ENCODE peak calls at places on chromosome 19, in eight cellular contexts. One of them, this sample, is unnamed.

GRCh38 chr19:6450166-6450565 is 9.4 kb downstream of the SLC25A23 start:
- DNase-seq in A549: no peak
- DNase-seq in kidney: no peak
- DNase-seq in PC-9: no peak
- DNase-seq in upper lobe of right lung: no peak
- DNase-seq in CD4-positive, alpha-beta T cell: no peak
- DNase-seq in esophagus squamous epithelium: no peak
- DNase-seq in MM.1S: no peak
- DNase-seq in this sample: no peak

GRCh38 chr19:6753178-6754031 is 13.8 kb downstream of the SH2D3A start:
- DNase-seq in CD4-positive, alpha-beta T cell: peak; percentile 77
- DNase-seq in A549: peak; percentile 58
- DNase-seq in kidney: peak; percentile 95
- DNase-seq in MM.1S: no peak
- DNase-seq in PC-9: peak; percentile 37
- DNase-seq in upper lobe of right lung: peak; percentile 91
- DNase-seq in esophagus squamous epithelium: peak; percentile 41
- DNase-seq in this sample: peak; percentile 72

GRCh38 chr19:412356-413355 is 3.7 kb upstream of the C2CD4C start:
- DNase-seq in esophagus squamous epithelium: no peak
- DNase-seq in PC-9: no peak
- DNase-seq in CD4-positive, alpha-beta T cell: peak; percentile 19
- DNase-seq in MM.1S: no peak
- DNase-seq in upper lobe of right lung: peak; percentile 59
- DNase-seq in kidney: no peak
- DNase-seq in A549: no peak
- DNase-seq in this sample: no peak

GRCh38 chr19:34431681-34432402 is 3.7 kb downstream of the UBA2 start:
- DNase-seq in CD4-positive, alpha-beta T cell: no peak
- DNase-seq in MM.1S: no peak
- DNase-seq in esophagus squamous epithelium: no peak
- DNase-seq in A549: no peak
- DNase-seq in PC-9: no peak
- DNase-seq in kidney: no peak
- DNase-seq in upper lobe of right lung: no peak
- DNase-seq in this sample: no peak

GRCh38 chr19:14632286-14632685 is 42.4 kb downstream of the ADGRE3 start:
- DNase-seq in upper lobe of right lung: no peak
- DNase-seq in esophagus squamous epithelium: no peak
- DNase-seq in kidney: no peak
- DNase-seq in PC-9: no peak
- DNase-seq in A549: peak; percentile 19
- DNase-seq in MM.1S: no peak
- DNase-seq in CD4-positive, alpha-beta T cell: no peak
- DNase-seq in this sample: no peak

GRCh38 chr19:53980553-53981407 is 10.7 kb upstream of the CACNG6 start:
- DNase-seq in PC-9: peak; percentile 94
- DNase-seq in esophagus squamous epithelium: no peak
- DNase-seq in MM.1S: no peak
- DNase-seq in upper lobe of right lung: no peak
- DNase-seq in CD4-positive, alpha-beta T cell: no peak
- DNase-seq in A549: peak; percentile 96
- DNase-seq in kidney: no peak
- DNase-seq in this sample: no peak

GRCh38 chr19:19064811-19065745 is 1.3 kb downstream of the SLC25A42 start:
- DNase-seq in upper lobe of right lung: no peak
- DNase-seq in A549: no peak
- DNase-seq in PC-9: no peak
- DNase-seq in CD4-positive, alpha-beta T cell: no peak
- DNase-seq in kidney: no peak
- DNase-seq in esophagus squamous epithelium: no peak
- DNase-seq in MM.1S: peak; percentile 49
- DNase-seq in this sample: no peak

GRCh38 chr19:49933643-49934042 is 4.3 kb upstream of the NUP62 start:
- DNase-seq in A549: no peak
- DNase-seq in kidney: no peak
- DNase-seq in MM.1S: no peak
- DNase-seq in PC-9: no peak
- DNase-seq in upper lobe of right lung: no peak
- DNase-seq in esophagus squamous epithelium: no peak
- DNase-seq in CD4-positive, alpha-beta T cell: no peak
- DNase-seq in this sample: no peak

GRCh38 chr19:18763674-18764590 is 27.2 kb downstream of the COMP start:
- DNase-seq in esophagus squamous epithelium: no peak
- DNase-seq in CD4-positive, alpha-beta T cell: no peak
- DNase-seq in upper lobe of right lung: peak; percentile 81
- DNase-seq in PC-9: peak; percentile 85
- DNase-seq in A549: no peak
- DNase-seq in kidney: peak; percentile 92
- DNase-seq in MM.1S: no peak
- DNase-seq in this sample: no peak

GRCh38 chr19:51070334-51070886 is 5.5 kb upstream of the KLK13 start:
- DNase-seq in A549: no peak
- DNase-seq in esophagus squamous epithelium: no peak
- DNase-seq in MM.1S: no peak
- DNase-seq in CD4-positive, alpha-beta T cell: no peak
- DNase-seq in kidney: no peak
- DNase-seq in upper lobe of right lung: no peak
- DNase-seq in PC-9: no peak
- DNase-seq in this sample: no peak

GRCh38 chr19:47157455-47158321 is 27.1 kb downstream of the SAE1 start:
- DNase-seq in kidney: no peak
- DNase-seq in CD4-positive, alpha-beta T cell: peak; percentile 40
- DNase-seq in MM.1S: peak; percentile 55
- DNase-seq in upper lobe of right lung: no peak
- DNase-seq in A549: no peak
- DNase-seq in esophagus squamous epithelium: no peak
- DNase-seq in PC-9: peak; percentile 59
- DNase-seq in this sample: no peak

GRCh38 chr19:4352701-4353121 is 9.3 kb downstream of the MPND start:
- DNase-seq in MM.1S: peak; percentile 41
- DNase-seq in PC-9: peak; percentile 49
- DNase-seq in kidney: peak; percentile 75
- DNase-seq in upper lobe of right lung: no peak
- DNase-seq in CD4-positive, alpha-beta T cell: peak; percentile 64
- DNase-seq in esophagus squamous epithelium: no peak
- DNase-seq in A549: peak; percentile 51
- DNase-seq in this sample: no peak

GRCh38 chr19:2012941-2013682 is 2.4 kb downstream of the BTBD2 start:
- DNase-seq in CD4-positive, alpha-beta T cell: no peak
- DNase-seq in A549: no peak
- DNase-seq in upper lobe of right lung: no peak
- DNase-seq in esophagus squamous epithelium: no peak
- DNase-seq in PC-9: no peak
- DNase-seq in kidney: no peak
- DNase-seq in MM.1S: no peak
- DNase-seq in this sample: no peak

GRCh38 chr19:5809053-5809452 is 4.2 kb downstream of the NRTN start:
- DNase-seq in upper lobe of right lung: no peak
- DNase-seq in kidney: no peak
- DNase-seq in PC-9: no peak
- DNase-seq in esophagus squamous epithelium: no peak
- DNase-seq in CD4-positive, alpha-beta T cell: no peak
- DNase-seq in A549: no peak
- DNase-seq in MM.1S: no peak
- DNase-seq in this sample: no peak

GRCh38 chr19:7979559-7979958 is 25.9 kb downstream of the ELAVL1 start:
- DNase-seq in esophagus squamous epithelium: no peak
- DNase-seq in CD4-positive, alpha-beta T cell: no peak
- DNase-seq in upper lobe of right lung: no peak
- DNase-seq in kidney: peak; percentile 54
- DNase-seq in MM.1S: no peak
- DNase-seq in A549: no peak
- DNase-seq in PC-9: no peak
- DNase-seq in this sample: no peak

GRCh38 chr19:16337809-16338469 is 13.3 kb downstream of the KLF2 start:
- DNase-seq in upper lobe of right lung: no peak
- DNase-seq in esophagus squamous epithelium: no peak
- DNase-seq in kidney: no peak
- DNase-seq in A549: no peak
- DNase-seq in CD4-positive, alpha-beta T cell: no peak
- DNase-seq in PC-9: no peak
- DNase-seq in MM.1S: no peak
- DNase-seq in this sample: no peak

GRCh38 chr19:38173324-38174041 is 50.5 kb downstream of the DPF1 start:
- DNase-seq in CD4-positive, alpha-beta T cell: no peak
- DNase-seq in esophagus squamous epithelium: no peak
- DNase-seq in MM.1S: no peak
- DNase-seq in PC-9: no peak
- DNase-seq in A549: no peak
- DNase-seq in kidney: no peak
- DNase-seq in upper lobe of right lung: no peak
- DNase-seq in this sample: no peak

GRCh38 chr19:13122275-13122878 is 4.3 kb downstream of the NACC1 start:
- DNase-seq in PC-9: no peak
- DNase-seq in esophagus squamous epithelium: no peak
- DNase-seq in A549: no peak
- DNase-seq in upper lobe of right lung: no peak
- DNase-seq in kidney: no peak
- DNase-seq in MM.1S: no peak
- DNase-seq in CD4-positive, alpha-beta T cell: no peak
- DNase-seq in this sample: no peak

GRCh38 chr19:2475018-2475701 is 767 bp upstream of the GADD45B start:
- DNase-seq in CD4-positive, alpha-beta T cell: peak; percentile 64
- DNase-seq in PC-9: peak; percentile 57
- DNase-seq in esophagus squamous epithelium: no peak
- DNase-seq in kidney: peak; percentile 88
- DNase-seq in A549: no peak
- DNase-seq in MM.1S: peak; percentile 72
- DNase-seq in upper lobe of right lung: peak; percentile 81
- DNase-seq in this sample: peak; percentile 32

GRCh38 chr19:4375620-4376228 is 24.6 kb downstream of the SH3GL1 start:
- DNase-seq in kidney: no peak
- DNase-seq in upper lobe of right lung: no peak
- DNase-seq in esophagus squamous epithelium: no peak
- DNase-seq in MM.1S: no peak
- DNase-seq in PC-9: no peak
- DNase-seq in A549: no peak
- DNase-seq in CD4-positive, alpha-beta T cell: no peak
- DNase-seq in this sample: no peak

GRCh38 chr19:1238373-1239303 is 833 bp upstream of the CBARP start:
- DNase-seq in MM.1S: no peak
- DNase-seq in A549: no peak
- DNase-seq in upper lobe of right lung: peak; percentile 65
- DNase-seq in esophagus squamous epithelium: no peak
- DNase-seq in PC-9: no peak
- DNase-seq in CD4-positive, alpha-beta T cell: no peak
- DNase-seq in kidney: no peak
- DNase-seq in this sample: no peak

GRCh38 chr19:35963514-35963913 is 27.3 kb downstream of the LRFN3 start:
- DNase-seq in PC-9: peak; percentile 35
- DNase-seq in MM.1S: no peak
- DNase-seq in CD4-positive, alpha-beta T cell: no peak
- DNase-seq in upper lobe of right lung: no peak
- DNase-seq in kidney: no peak
- DNase-seq in A549: peak; percentile 70
- DNase-seq in esophagus squamous epithelium: no peak
- DNase-seq in this sample: no peak

GRCh38 chr19:52739576-52739975 is 4.7 kb upstream of the ZNF611 start:
- DNase-seq in upper lobe of right lung: no peak
- DNase-seq in PC-9: no peak
- DNase-seq in esophagus squamous epithelium: no peak
- DNase-seq in A549: no peak
- DNase-seq in MM.1S: no peak
- DNase-seq in kidney: peak; percentile 79
- DNase-seq in CD4-positive, alpha-beta T cell: no peak
- DNase-seq in this sample: no peak

GRCh38 chr19:22619371-22619770 is 14.8 kb upstream of the ZNF492 start:
- DNase-seq in A549: no peak
- DNase-seq in PC-9: no peak
- DNase-seq in upper lobe of right lung: peak; percentile 9
- DNase-seq in CD4-positive, alpha-beta T cell: no peak
- DNase-seq in MM.1S: no peak
- DNase-seq in esophagus squamous epithelium: no peak
- DNase-seq in kidney: no peak
- DNase-seq in this sample: no peak
- H3K9me3 ChIP-seq in A549: peaks cover 19% of the 10 kb centered on the region
- H3K9me3 ChIP-seq in PC-9: no peaks in the 10 kb centered on the region
- H3K9me3 ChIP-seq in upper lobe of right lung: no peaks in the 10 kb centered on the region
- H3K9me3 ChIP-seq in CD4-positive, alpha-beta T cell: no peaks in the 10 kb centered on the region
- H3K9me3 ChIP-seq in MM.1S: no peaks in the 10 kb centered on the region
- H3K9me3 ChIP-seq in esophagus squamous epithelium: no peaks in the 10 kb centered on the region
- H3K9me3 ChIP-seq in kidney: no peaks in the 10 kb centered on the region
- H3K9me3 ChIP-seq in this sample: no peaks in the 10 kb centered on the region

DNA sequence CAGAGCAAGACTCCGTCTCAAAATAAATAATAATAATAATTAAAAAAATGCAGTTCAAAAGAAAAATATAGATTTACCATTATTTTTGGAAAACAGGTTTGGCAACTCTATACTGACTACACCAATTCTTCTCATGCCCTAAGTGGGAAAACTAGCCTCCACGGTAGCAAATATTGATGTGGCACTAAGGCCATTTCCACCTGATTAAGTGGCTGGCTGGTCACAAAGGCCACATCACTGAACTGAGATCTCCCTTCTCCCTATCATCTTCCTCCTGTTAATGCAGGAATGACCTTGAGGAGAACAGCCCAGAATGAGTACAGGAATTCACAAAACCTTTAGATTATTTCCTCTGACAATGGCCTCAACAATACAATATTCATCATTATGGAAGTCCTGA is 18.6 kb downstream of the ZNF814 start:
- DNase-seq in PC-9: no peak
- DNase-seq in esophagus squamous epithelium: no peak
- DNase-seq in A549: no peak
- DNase-seq in CD4-positive, alpha-beta T cell: no peak
- DNase-seq in kidney: no peak
- DNase-seq in MM.1S: no peak
- DNase-seq in upper lobe of right lung: no peak
- DNase-seq in this sample: no peak
- H3K9me3 ChIP-seq in PC-9: peaks cover 82% of the 10 kb centered on the region
- H3K9me3 ChIP-seq in esophagus squamous epithelium: no peaks in the 10 kb centered on the region
- H3K9me3 ChIP-seq in A549: peaks cover 92% of the 10 kb centered on the region
- H3K9me3 ChIP-seq in CD4-positive, alpha-beta T cell: peaks cover 88% of the 10 kb centered on the region
- H3K9me3 ChIP-seq in kidney: peaks cover 37% of the 10 kb centered on the region
- H3K9me3 ChIP-seq in MM.1S: no peaks in the 10 kb centered on the region
- H3K9me3 ChIP-seq in upper lobe of right lung: peaks cover 56% of the 10 kb centered on the region
- H3K9me3 ChIP-seq in this sample: peaks cover 51% of the 10 kb centered on the region

GRCh38 chr19:23222998-23223652 is 27.1 kb downstream of the ZNF724 start:
- DNase-seq in CD4-positive, alpha-beta T cell: no peak
- DNase-seq in upper lobe of right lung: no peak
- DNase-seq in kidney: no peak
- DNase-seq in MM.1S: no peak
- DNase-seq in A549: no peak
- DNase-seq in esophagus squamous epithelium: no peak
- DNase-seq in PC-9: no peak
- DNase-seq in this sample: no peak
- H3K9me3 ChIP-seq in CD4-positive, alpha-beta T cell: peaks cover 91% of the 10 kb centered on the region
- H3K9me3 ChIP-seq in upper lobe of right lung: peaks cover 82% of the 10 kb centered on the region
- H3K9me3 ChIP-seq in kidney: peaks cover 45% of the 10 kb centered on the region
- H3K9me3 ChIP-seq in MM.1S: no peaks in the 10 kb centered on the region
- H3K9me3 ChIP-seq in A549: peaks cover 95% of the 10 kb centered on the region
- H3K9me3 ChIP-seq in esophagus squamous epithelium: no peaks in the 10 kb centered on the region
- H3K9me3 ChIP-seq in PC-9: peaks cover 83% of the 10 kb centered on the region
- H3K9me3 ChIP-seq in this sample: peaks cover 30% of the 10 kb centered on the region

DNA sequence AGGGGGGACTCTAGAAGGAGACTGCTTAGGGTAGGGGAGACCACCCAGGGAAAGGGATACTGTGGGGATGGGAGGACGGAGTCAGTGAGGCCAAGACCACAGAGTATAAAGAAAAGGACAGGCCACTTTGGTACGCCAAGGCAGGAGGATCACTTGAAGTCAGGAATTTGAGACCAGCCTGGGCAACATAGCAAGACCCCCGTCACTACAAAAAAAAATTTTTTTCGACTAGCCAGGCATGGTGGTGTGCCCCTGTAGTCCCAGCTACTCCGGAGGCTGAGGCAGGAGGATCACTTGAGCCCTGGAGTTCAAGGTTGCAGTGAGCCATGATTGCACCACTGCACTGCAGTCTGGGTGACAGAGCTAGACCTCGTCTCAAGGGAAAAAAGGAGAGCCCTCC is 6.6 kb downstream of the IFNL3 start:
- DNase-seq in PC-9: no peak
- DNase-seq in upper lobe of right lung: no peak
- DNase-seq in CD4-positive, alpha-beta T cell: no peak
- DNase-seq in kidney: no peak
- DNase-seq in A549: no peak
- DNase-seq in MM.1S: no peak
- DNase-seq in esophagus squamous epithelium: no peak
- DNase-seq in this sample: no peak
- H3K9me3 ChIP-seq in PC-9: no peaks in the 10 kb centered on the region
- H3K9me3 ChIP-seq in upper lobe of right lung: no peaks in the 10 kb centered on the region
- H3K9me3 ChIP-seq in CD4-positive, alpha-beta T cell: no peaks in the 10 kb centered on the region
- H3K9me3 ChIP-seq in kidney: no peaks in the 10 kb centered on the region
- H3K9me3 ChIP-seq in A549: no peaks in the 10 kb centered on the region
- H3K9me3 ChIP-seq in MM.1S: no peaks in the 10 kb centered on the region
- H3K9me3 ChIP-seq in esophagus squamous epithelium: no peaks in the 10 kb centered on the region
- H3K9me3 ChIP-seq in this sample: no peaks in the 10 kb centered on the region